ENCODE peak calls at places on chromosomes 11 and 22, in five cellular contexts. G, M, I, F and K are unnamed samples.

GRCh38 chr11:19753451-19754041 is 40.9 kb downstream of the NAV2 start:
- DNase-seq in F (no peak), I (peak), G (no peak), M (no peak), K (no peak)

GRCh38 chr22:38051900-38052862 is 5.0 kb upstream of the PICK1 start:
- DNase-seq in F (peak), M (peak), I (peak), G (peak), K (peak)

GRCh38 chr11:68890490-68891231 is 13.0 kb downstream of the MRPL21 start:
- DNase-seq in G (no peak), I (no peak), M (no peak), F (no peak), K (no peak)

GRCh38 chr22:22110548-22111266 is 128.1 kb upstream of the TOP3B start:
- DNase-seq in F (no peak), I (peak), G (peak), M (no peak), K (no peak)

GRCh38 chr11:30328676-30329075 is 5.8 kb downstream of the ARL14EP start:
- DNase-seq in G (no peak), I (no peak), F (no peak), M (no peak), K (no peak)

GRCh38 chr11:67298786-67299185 is 4.5 kb upstream of the SSH3 start:
- DNase-seq in I (no peak), G (no peak), F (no peak), M (no peak), K (no peak)

GRCh38 chr11:30196400-30197206 is 34.2 kb upstream of the FSHB start:
- DNase-seq in F (peak), I (peak), M (peak), G (peak), K (peak)

GRCh38 chr11:102306817-102307814 is 10.2 kb upstream of the BIRC3 start:
- DNase-seq in F (no peak), M (no peak), G (no peak), I (no peak), K (no peak)

GRCh38 chr11:35615911-35616900 is 2.1 kb upstream of the FJX1 start:
- DNase-seq in G (no peak), I (no peak), F (peak), M (no peak), K (peak)

GRCh38 chr22:26690654-26691376 is 33.4 kb downstream of the MIAT start:
- DNase-seq in I (no peak), G (no peak), M (no peak), F (no peak), K (no peak)

GRCh38 chr11:95835351-95835750 is 45.1 kb downstream of the CEP57 start:
- DNase-seq in F (no peak), G (no peak), M (no peak), I (no peak), K (no peak)

GRCh38 chr22:38982008-38982927 is at the start of gene APOBEC3B:
- DNase-seq in G (peak), M (peak), I (peak), F (no peak), K (peak)

GRCh38 chr11:26860411-26860810 is 133.5 kb upstream of the FIBIN start:
- DNase-seq in M (no peak), I (no peak), G (no peak), F (no peak), K (no peak)

GRCh38 chr11:75022759-75023396 is 34.1 kb downstream of the NEU3 start:
- DNase-seq in F (no peak), M (peak), I (peak), G (peak), K (peak)

GRCh38 chr11:114416441-114416928 is 16.0 kb downstream of the RBM7 start:
- DNase-seq in F (no peak), M (no peak), G (peak), I (peak), K (no peak)

GRCh38 chr11:35974878-35975578 is 31.2 kb downstream of the LDLRAD3 start:
- DNase-seq in M (no peak), G (no peak), I (no peak), F (no peak), K (no peak)

GRCh38 chr22:47940211-47940610 is 1177.8 kb downstream of the TBC1D22A start:
- DNase-seq in M (no peak), F (no peak), G (no peak), I (no peak), K (no peak)

GRCh38 chr11:12835286-12835685 is 161.1 kb downstream of the TEAD1 start:
- DNase-seq in M (no peak), I (no peak), G (no peak), F (no peak), K (no peak)

GRCh38 chr11:66371627-66372415 is at the start of gene SLC29A2:
- DNase-seq in G (peak), F (peak), I (peak), M (peak), K (peak)

GRCh38 chr22:31488988-31489617 is 539 bp downstream of the EIF4ENIF1 start:
- DNase-seq in I (peak), G (peak), F (no peak), M (peak), K (no peak)